ENCODE peak calls at places on chromosomes 6 and 20, in five cellular contexts. T is H9, S is mesendoderm, U is mesenchymal stem cell, H is IMR-90. F is an unnamed sample.

GRCh38 chr20:57037689-57038088 is 228.8 kb downstream of the BMP7 start:
- DNase-seq in U (no peak), T (no peak), H (no peak), S (no peak), F (no peak)

GRCh38 chr6:63571382-63571882 is 848 bp upstream of the LOC128125822 start:
- DNase-seq in T (no peak), U (no peak), S (no peak), H (no peak), F (no peak)

GRCh38 chr6:44268095-44268628 is 2.1 kb upstream of the TMEM151B start:
- DNase-seq in T (peak; percentile 86), S (peak; percentile 94), H (peak; percentile 46), U (peak; percentile 47), F (peak; percentile 86)

GRCh38 chr6:76026101-76026500 is 46.4 kb downstream of the IMPG1 start:
- DNase-seq in S (peak; percentile 67), H (no peak), T (no peak), U (peak; percentile 33), F (peak; percentile 31)

GRCh38 chr6:10384333-10384718 is 30.5 kb downstream of the TFAP2A start:
- DNase-seq in S (no peak), H (no peak), U (no peak), T (no peak), F (peak; percentile 23)

GRCh38 chr6:90156861-90157260 is 139.8 kb downstream of the BACH2 start:
- DNase-seq in T (no peak), S (no peak), U (no peak), H (no peak), F (no peak)

GRCh38 chr6:71300561-71301168 is 12.1 kb downstream of the OGFRL1 start:
- DNase-seq in S (no peak), U (no peak), T (no peak), H (no peak), F (no peak)

GRCh38 chr6:65170273-65170672 is 536.8 kb downstream of the EYS start:
- DNase-seq in T (no peak), H (peak; percentile 18), S (no peak), U (peak; percentile 18), F (no peak)

GRCh38 chr6:125748534-125749111 is 809 bp upstream of the HEY2 start:
- DNase-seq in H (peak; percentile 10), S (peak; percentile 60), T (no peak), U (peak; percentile 56), F (peak; percentile 32)

GRCh38 chr6:158686311-158686710 is 36.5 kb downstream of the SYTL3 start:
- DNase-seq in H (no peak), U (no peak), S (no peak), T (peak; percentile 45), F (no peak)

GRCh38 chr6:125791151-125791819 is 525 bp downstream of the NCOA7 start:
- DNase-seq in T (peak; percentile 43), H (peak; percentile 52), S (peak; percentile 57), U (peak; percentile 56), F (no peak)

GRCh38 chr6:68040780-68041179 is 594.3 kb upstream of the ADGRB3 start:
- DNase-seq in S (no peak), T (no peak), U (no peak), H (no peak), F (no peak)

GRCh38 chr6:113859349-113860164 is 2.4 kb downstream of the MARCKS start:
- DNase-seq in H (peak; percentile 26), U (no peak), T (peak; percentile 35), S (peak; percentile 60), F (no peak)

GRCh38 chr6:98239057-98239456 is 595.3 kb upstream of the POU3F2 start:
- DNase-seq in H (no peak), U (no peak), S (no peak), T (no peak), F (no peak)

GRCh38 chr6:76839505-76839904 is 623.8 kb downstream of the HTR1B start:
- DNase-seq in S (no peak), T (no peak), H (no peak), U (no peak), F (no peak)

GRCh38 chr6:20540683-20541082 is 6.4 kb downstream of the CDKAL1 start:
- DNase-seq in T (no peak), S (no peak), U (no peak), H (peak; percentile 17), F (no peak)

GRCh38 chr6:134956032-134956431 is 6.1 kb upstream of the ALDH8A1 start:
- DNase-seq in S (no peak), T (no peak), U (no peak), H (peak; percentile 19), F (no peak)

GRCh38 chr20:35005463-35005961 is 49.8 kb downstream of the MYH7B start:
- DNase-seq in U (no peak), S (no peak), H (no peak), T (no peak), F (no peak)

GRCh38 chr20:63977392-63978276 is 1.8 kb downstream of the SAMD10 start:
- DNase-seq in H (peak; percentile 88), S (no peak), U (peak; percentile 86), T (peak; percentile 28), F (no peak)

GRCh38 chr6:139376604-139377218 is 2.3 kb upstream of the CITED2 start:
- DNase-seq in U (peak; percentile 55), T (no peak), S (peak; percentile 72), H (peak; percentile 41), F (no peak)
- H3K4ac ChIP-seq in U (no peak overlapping the region), T (no peak overlapping the region), S (no peak overlapping the region), H (peak overlapping the region; percentile 89), F (no peak overlapping the region)

GRCh38 chr6:52389626-52390360 is 27.8 kb downstream of the PAQR8 start:
- DNase-seq in T (no peak), U (peak; percentile 72), S (no peak), H (peak; percentile 50), F (no peak)

GRCh38 chr6:52391599-52391998 is 28.5 kb upstream of the EFHC1 start:
- DNase-seq in T (no peak), S (no peak), H (no peak), U (no peak), F (no peak)

GRCh38 chr6:52390361-52390727 is 28.4 kb downstream of the PAQR8 start:
- DNase-seq in U (peak; percentile 78), H (peak; percentile 73), S (no peak), T (no peak), F (no peak)

GRCh38 chr6:52388790-52389189 is 26.8 kb downstream of the PAQR8 start:
- DNase-seq in U (no peak), T (no peak), S (no peak), H (no peak), F (no peak)

DNA sequence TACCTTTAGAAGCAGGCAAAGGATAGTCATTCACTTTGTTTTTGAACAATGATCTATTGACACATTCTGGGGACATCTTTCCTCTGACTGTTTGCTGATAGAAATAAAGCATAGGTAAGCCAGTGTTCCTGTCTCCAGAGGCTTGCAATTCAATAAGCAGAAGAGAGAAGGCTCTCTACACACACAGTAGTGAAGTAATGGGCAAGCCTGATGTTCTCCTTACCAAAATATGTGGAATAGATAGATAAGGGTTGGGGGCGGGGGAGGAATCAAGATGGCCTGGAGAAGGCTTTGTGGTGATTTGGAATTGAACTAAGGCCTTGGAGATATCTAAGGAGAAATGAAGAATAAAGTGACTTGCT is 27.3 kb downstream of the PAQR8 start:
- DNase-seq in T (no peak), H (peak; percentile 11), S (no peak), U (no peak), F (no peak)
- H3K4me1 ChIP-seq in T (no peaks in the 10 kb centered on the region), H (peaks cover 5% of the 10 kb centered on the region), S (no peaks in the 10 kb centered on the region), U (peaks cover 2% of the 10 kb centered on the region), F (peaks cover 2% of the 10 kb centered on the region)

GRCh38 chr20:33826270-33826897 is 15.2 kb downstream of the CHMP4B start:
- DNase-seq in H (no peak), S (peak; percentile 92), T (peak; percentile 67), U (no peak), F (no peak)
- H3K4ac ChIP-seq in H (no peak overlapping the region), S (no peak overlapping the region), T (no peak overlapping the region), U (no peak overlapping the region), F (no peak overlapping the region)

DNA sequence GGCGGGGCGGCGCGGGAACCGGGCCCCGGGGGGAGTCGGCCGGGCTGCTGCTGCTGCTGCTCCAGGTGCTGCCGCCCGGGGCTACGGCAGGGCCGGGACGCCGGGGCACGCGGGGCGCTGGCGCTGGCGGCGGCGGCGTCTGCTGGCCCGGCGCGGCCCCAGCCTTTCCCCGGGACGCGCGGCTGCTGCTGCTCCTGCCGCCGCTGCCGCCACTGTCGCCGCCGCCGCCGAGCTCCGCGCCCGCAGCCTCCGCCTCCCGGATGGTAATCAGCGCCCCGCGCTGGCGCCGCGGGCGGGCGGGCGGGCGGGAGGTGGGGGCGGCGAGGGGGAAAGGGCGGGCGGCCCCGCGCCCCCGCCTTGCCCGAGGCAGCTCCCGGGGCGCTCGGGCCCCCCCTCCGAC is 306 bp downstream of the EBF4 start:
- DNase-seq in U (no peak), H (no peak), T (no peak), S (no peak), F (no peak)
- H3K4me1 ChIP-seq in U (peaks cover 10% of the 10 kb centered on the region), H (no peaks in the 10 kb centered on the region), T (no peaks in the 10 kb centered on the region), S (no peaks in the 10 kb centered on the region), F (peaks cover 25% of the 10 kb centered on the region)

GRCh38 chr6:26020291-26020982 is 57.8 kb downstream of the TRIM38 start:
- DNase-seq in U (peak; percentile 93), H (peak; percentile 95), T (peak; percentile 73), S (peak; percentile 95), F (peak; percentile 78)
- H3K4ac ChIP-seq in U (peak overlapping the region; percentile 83), H (peak overlapping the region; percentile 78), T (peak overlapping the region; percentile 11), S (peak overlapping the region; percentile 89), F (no peak overlapping the region)

GRCh38 chr20:23754731-23755130 is 4.0 kb upstream of the CST1 start:
- DNase-seq in S (no peak), U (no peak), H (no peak), T (no peak), F (no peak)

GRCh38 chr20:23752481-23753193 is 1.9 kb upstream of the CST1 start:
- DNase-seq in H (no peak), S (no peak), T (no peak), U (no peak), F (no peak)

GRCh38 chr20:23753589-23753988 is 2.9 kb upstream of the CST1 start:
- DNase-seq in S (no peak), T (no peak), H (no peak), U (peak; percentile 58), F (no peak)

GRCh38 chr20:23752019-23752418 is 1.3 kb upstream of the CST1 start:
- DNase-seq in H (no peak), S (no peak), T (no peak), U (no peak), F (no peak)

DNA sequence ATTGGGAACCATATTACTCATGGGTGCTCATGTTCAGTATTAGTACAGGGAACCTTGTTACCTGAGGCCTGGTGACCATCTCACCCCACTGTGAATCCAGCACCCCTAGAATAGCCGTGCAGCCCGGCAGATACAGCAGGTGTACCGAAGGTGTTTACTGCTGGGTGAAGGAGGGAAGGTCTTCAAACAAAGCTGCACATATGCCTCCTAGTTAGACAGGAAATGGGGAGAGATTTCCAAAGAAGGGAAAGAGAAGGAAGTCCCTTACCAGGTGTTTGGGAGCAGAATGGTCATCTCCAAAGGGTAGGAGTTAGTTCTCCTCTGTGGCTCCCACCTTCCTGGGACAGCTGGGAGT is 2.4 kb upstream of the CST1 start:
- DNase-seq in S (no peak), T (no peak), H (no peak), U (no peak), F (no peak)
- H3K4me1 ChIP-seq in S (peaks cover 3% of the 10 kb centered on the region), T (no peaks in the 10 kb centered on the region), H (peaks cover 5% of the 10 kb centered on the region), U (peaks cover 9% of the 10 kb centered on the region), F (no peaks in the 10 kb centered on the region)

DNA sequence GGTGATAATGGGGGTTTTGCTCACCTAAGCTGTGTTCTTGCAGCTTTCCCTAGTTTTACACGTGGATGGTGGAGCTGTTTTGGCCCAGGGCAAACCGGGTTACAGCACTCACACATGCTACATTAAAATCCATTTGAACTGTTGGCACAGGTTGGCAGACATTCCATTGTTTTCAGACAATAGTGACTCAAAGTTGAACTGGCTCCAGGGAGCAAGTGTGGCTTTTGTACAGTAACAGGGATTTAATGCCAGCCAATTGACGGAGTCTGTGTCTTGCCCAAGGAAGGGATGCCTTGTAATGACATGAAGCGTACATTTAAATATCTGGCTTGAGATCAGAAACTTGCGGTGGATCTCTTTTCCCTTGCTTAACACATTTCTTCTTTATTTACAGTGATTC is 183.1 kb downstream of the DTNBP1 start:
- DNase-seq in H (no peak), U (no peak), S (no peak), T (no peak), F (no peak)
- H3K4ac ChIP-seq in H (no peak overlapping the region), U (no peak overlapping the region), S (no peak overlapping the region), T (no peak overlapping the region), F (no peak overlapping the region)

F was measured in neuronal stem cell.